ENCODE peak calls at places on chromosomes 3 and 15, in four cellular contexts. M is fibroblast of lung, O is choroid plexus epithelial cell, H is upper lobe of right lung. S is an unnamed sample.

GRCh38 chr15:24678485-24678884 is 2.9 kb downstream of the NPAP1 start:
- DNase-seq in M (no peak), H (no peak), O (no peak), S (no peak)

GRCh38 chr3:64351713-64352595 is 126.7 kb upstream of the PRICKLE2 start:
- DNase-seq in O (peak; percentile 47), M (peak; percentile 92), H (no peak), S (no peak)

GRCh38 chr3:23987376-23987775 is 42.3 kb downstream of the NR1D2 start:
- DNase-seq in H (no peak), O (no peak), M (no peak), S (no peak)

GRCh38 chr3:161430307-161430706 is 59.0 kb upstream of the SPTSSB start:
- DNase-seq in O (no peak), H (no peak), M (no peak), S (no peak)

GRCh38 chr15:43095243-43095642 is 10.6 kb downstream of the UBR1 start:
- DNase-seq in O (peak; percentile 33), M (peak; percentile 87), H (no peak), S (no peak)

GRCh38 chr15:92958105-92958504 is 58.0 kb downstream of the CHD2 start:
- DNase-seq in M (peak; percentile 92), O (peak; percentile 55), H (no peak), S (no peak)

GRCh38 chr3:187878776-187879524 is 133.7 kb upstream of the BCL6 start:
- DNase-seq in H (no peak), O (peak; percentile 76), M (peak; percentile 80), S (no peak)

GRCh38 chr15:64985382-64986033 is 4.2 kb downstream of the SPG21 start:
- DNase-seq in H (no peak), M (no peak), O (peak; percentile 49), S (no peak)

GRCh38 chr15:74614744-74615312 is 808 bp upstream of the CLK3 start:
- DNase-seq in M (peak; percentile 67), O (peak; percentile 67), H (peak; percentile 94), S (peak; percentile 85)

GRCh38 chr3:187986514-187986934 is 167.4 kb upstream of the LPP start:
- DNase-seq in H (no peak), O (peak; percentile 79), M (peak; percentile 97), S (no peak)

GRCh38 chr3:158267015-158267414 is 157.1 kb downstream of the RSRC1 start:
- DNase-seq in O (peak; percentile 2), H (no peak), M (no peak), S (no peak)

GRCh38 chr15:22930782-22931484 is 49.2 kb downstream of the CYFIP1 start:
- DNase-seq in M (peak; percentile 41), H (no peak), O (no peak), S (no peak)

GRCh38 chr3:131036200-131036816 is 9.6 kb downstream of the NEK11 start:
- DNase-seq in M (peak; percentile 89), O (peak; percentile 80), H (no peak), S (no peak)

GRCh38 chr3:127676456-127676855 is 3.7 kb downstream of the ABTB1 start:
- DNase-seq in H (peak; percentile 44), M (no peak), O (no peak), S (peak; percentile 54)

GRCh38 chr15:64619880-64620839 is 155.2 kb downstream of the RBPMS2 start:
- DNase-seq in O (peak; percentile 61), H (no peak), M (peak; percentile 85), S (no peak)

GRCh38 chr15:100889359-100890058 is 9.9 kb downstream of the ALDH1A3 start:
- DNase-seq in O (peak; percentile 85), H (peak; percentile 67), M (peak; percentile 83), S (no peak)

GRCh38 chr3:15538345-15538744 is 16.8 kb upstream of the COLQ start:
- DNase-seq in H (no peak), O (no peak), M (no peak), S (no peak)

GRCh38 chr3:56355570-56356185 is 112.6 kb downstream of the ERC2 start:
- DNase-seq in M (peak; percentile 18), O (no peak), H (no peak), S (no peak)

GRCh38 chr3:67384790-67385397 is 269.5 kb downstream of the SUCLG2 start:
- DNase-seq in O (peak; percentile 78), H (no peak), M (peak; percentile 40), S (no peak)

GRCh38 chr3:141183606-141184005 is 48.0 kb upstream of the PXYLP1 start:
- DNase-seq in H (no peak), O (no peak), M (no peak), S (no peak)

GRCh38 chr3:98657429-98657828 is 64.0 kb upstream of the CPOX start:
- DNase-seq in M (peak; percentile 1), O (peak; percentile 1), H (peak; percentile 89), S (no peak)

GRCh38 chr15:89360294-89360971 is 25.8 kb upstream of the POLG start:
- DNase-seq in O (no peak), M (no peak), H (no peak), S (no peak)

GRCh38 chr3:183825380-183826161 is at the start of gene MAP6D1:
- DNase-seq in O (peak; percentile 48), H (peak; percentile 76), M (peak; percentile 38), S (peak; percentile 68)

GRCh38 chr3:108037770-108038169 is 53.1 kb downstream of the CD47 start:
- DNase-seq in O (no peak), M (no peak), H (no peak), S (no peak)

GRCh38 chr3:184679056-184679502 is 32.8 kb downstream of the MAGEF1 start:
- DNase-seq in M (no peak), O (peak; percentile 20), H (no peak), S (no peak)

GRCh38 chr3:117793684-117794304 is 1084.2 kb downstream of the TUSC7 start:
- DNase-seq in O (peak; percentile 13), M (peak; percentile 32), H (no peak), S (no peak)

GRCh38 chr3:160756907-160757623 is 1.0 kb downstream of the PPM1L start:
- DNase-seq in O (no peak), M (no peak), H (peak; percentile 63), S (peak; percentile 63)

GRCh38 chr3:134374791-134375541 is 719 bp upstream of the AMOTL2 start:
- DNase-seq in M (no peak), H (peak; percentile 79), O (peak; percentile 40), S (no peak)

GRCh38 chr3:124887177-124887995 is at the start of gene ITGB5:
- DNase-seq in M (peak; percentile 79), O (peak; percentile 65), H (peak; percentile 92), S (peak; percentile 84)

GRCh38 chr3:120615863-120616599 is 19.9 kb downstream of the NDUFB4 start:
- DNase-seq in O (peak; percentile 26), H (no peak), M (peak; percentile 85), S (no peak)

GRCh38 chr15:65659502-65660052 is 37.8 kb downstream of the SLC24A1 start:
- DNase-seq in H (no peak), O (no peak), M (no peak), S (no peak)

GRCh38 chr3:111989061-111989678 is 9.6 kb upstream of the TAGLN3 start:
- DNase-seq in O (peak; percentile 91), M (peak; percentile 69), H (no peak), S (no peak)

GRCh38 chr3:173584834-173585831 is 187.6 kb downstream of the NLGN1 start:
- DNase-seq in M (peak; percentile 79), O (peak; percentile 33), H (peak; percentile 64), S (peak; percentile 71)

GRCh38 chr3:150376001-150376848 is 31.9 kb upstream of the TSC22D2 start:
- DNase-seq in O (peak; percentile 68), M (no peak), H (no peak), S (no peak)

GRCh38 chr3:64895095-64895494 is 207.3 kb upstream of the ADAMTS9 start:
- DNase-seq in M (no peak), O (no peak), H (no peak), S (no peak)

GRCh38 chr15:63211549-63211948 is 22.1 kb downstream of the RAB8B start:
- DNase-seq in M (no peak), O (no peak), H (no peak), S (no peak)

GRCh38 chr15:62445244-62445643 is 280.2 kb upstream of the C2CD4B start:
- DNase-seq in H (no peak), M (peak; percentile 56), O (no peak), S (no peak)

GRCh38 chr3:157347577-157348303 is 88.9 kb upstream of the PTX3 start:
- DNase-seq in O (peak; percentile 24), M (no peak), H (no peak), S (no peak)

DNA sequence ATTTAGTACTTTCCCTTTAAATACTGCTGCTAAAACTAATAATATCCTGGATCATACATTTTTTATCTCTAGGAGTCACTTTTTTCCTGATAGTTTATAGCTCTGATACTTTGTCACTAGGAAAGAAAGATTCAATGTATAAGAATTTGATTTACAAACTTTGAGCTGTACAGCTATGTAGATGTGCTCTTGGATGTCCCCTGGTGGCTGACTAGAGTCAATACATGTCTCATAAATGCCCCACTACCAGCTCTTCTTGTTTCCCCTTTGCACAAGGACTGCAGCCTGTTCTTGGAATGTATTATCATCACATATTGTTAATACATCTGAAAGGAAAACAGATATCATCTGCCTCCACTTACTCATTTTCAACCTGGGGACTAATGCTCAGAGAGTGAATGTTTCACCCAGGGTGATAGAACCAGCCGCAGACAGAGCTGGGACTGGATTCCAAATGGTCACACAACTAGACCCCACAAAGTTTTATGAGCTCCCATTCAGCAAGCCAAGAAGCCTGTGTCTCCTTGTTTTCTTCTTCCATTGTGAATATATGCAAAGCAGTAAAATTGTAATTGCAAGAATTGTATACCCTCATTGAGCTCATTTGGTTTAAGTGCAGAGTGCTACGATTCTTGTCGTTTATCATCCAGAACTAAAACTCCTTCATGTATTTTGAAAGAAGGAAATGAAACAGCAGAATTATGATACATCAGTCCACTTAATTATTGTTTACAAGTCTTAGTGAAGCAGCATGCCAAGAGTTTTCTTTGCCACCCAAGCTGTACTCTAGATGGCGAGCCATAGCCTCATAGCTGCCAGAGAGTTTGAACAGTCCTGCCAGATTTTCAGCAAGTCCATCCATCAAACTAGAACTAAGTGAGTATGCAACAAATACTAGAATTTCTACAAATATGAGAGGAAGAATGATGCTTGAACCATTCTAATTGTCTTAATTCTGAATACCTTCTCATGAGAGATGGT is 261.6 kb upstream of the LMCD1 start:
- DNase-seq in H (no peak), O (peak; percentile 78), M (peak; percentile 39), S (no peak)
- TF ChIP-seq CTCF in H (peak; percentile 84), O (peak; percentile 88), M (peak; percentile 97), S (peak; percentile 91)

GRCh38 chr3:163328680-163329079 is 1749.6 kb downstream of the SI start:
- DNase-seq in O (no peak), H (no peak), M (no peak), S (no peak)
- TF ChIP-seq CTCF in O (no peak), H (no peak), M (no peak), S (no peak)

DNA sequence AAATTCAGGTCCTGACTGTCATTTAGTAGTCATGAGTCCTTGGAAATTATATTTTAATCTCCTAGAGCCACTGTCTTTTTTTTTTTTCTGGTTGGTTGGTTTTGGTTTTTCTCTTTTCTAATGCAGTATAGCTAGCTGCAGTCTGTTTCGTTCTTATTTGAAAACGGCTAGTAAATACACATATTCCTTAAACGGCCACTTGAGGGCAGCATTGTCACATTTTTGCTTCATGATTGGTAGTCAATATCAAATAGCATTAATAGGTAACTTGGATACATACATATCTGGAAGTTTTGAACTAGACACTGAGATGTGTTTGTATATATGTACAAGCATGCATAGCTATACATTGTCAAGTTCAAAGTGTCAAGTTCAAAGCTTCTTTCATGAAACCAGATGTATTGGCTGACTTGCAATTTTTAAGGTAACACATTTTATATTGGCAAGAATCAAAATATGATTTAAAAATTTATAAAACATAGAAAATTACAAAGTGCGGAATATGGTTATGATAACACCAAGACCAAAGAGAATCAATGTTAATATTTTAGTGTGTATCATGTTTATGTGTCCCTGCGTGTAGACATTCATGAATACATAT is 22.5 kb downstream of the GABRA5 start:
- DNase-seq in H (no peak), M (peak; percentile 58), O (peak; percentile 86), S (no peak)
- TF ChIP-seq CTCF in H (peak; percentile 69), M (peak; percentile 54), O (peak; percentile 54), S (peak; percentile 92)

GRCh38 chr15:51536965-51537574 is 85.5 kb downstream of the DMXL2 start:
- DNase-seq in H (no peak), O (peak; percentile 71), M (peak; percentile 10), S (no peak)
- TF ChIP-seq CTCF in H (peak; percentile 57), O (peak; percentile 82), M (peak; percentile 89), S (peak; percentile 75)